ENCODE peak calls at places on chromosome 6, in four cellular contexts. R is spleen, D is tibial artery, X is PC-3. A is an unnamed sample. For H3K4me1, the result is how much of the 10 kb centered on the place peaks cover.

GRCh38 chr6:82612475-82612874 is 248.9 kb downstream of the TPBG start:
- DNase-seq in R (no peak), D (no peak), X (no peak), A (no peak)

GRCh38 chr6:32190054-32190945 is at the start of gene PBX2:
- DNase-seq in R (peak), X (peak), D (peak), A (peak)

GRCh38 chr6:127022297-127022696 is 96.2 kb upstream of the RSPO3 start:
- DNase-seq in X (no peak), R (no peak), D (no peak), A (peak)

GRCh38 chr6:69379518-69379917 is 417.3 kb downstream of the LMBRD1 start:
- DNase-seq in D (no peak), R (no peak), X (no peak), A (no peak)

GRCh38 chr6:32427218-32427617 is 12.5 kb upstream of the HLA-DRA start:
- DNase-seq in X (no peak), R (no peak), D (no peak), A (no peak)

GRCh38 chr6:106014930-106015329 is 71.2 kb upstream of the PRDM1 start:
- DNase-seq in X (no peak), R (no peak), D (no peak), A (no peak)

GRCh38 chr6:134317471-134318131 is at the start of gene SGK1:
- DNase-seq in R (peak), D (peak), X (peak), A (no peak)

GRCh38 chr6:131643262-131643631 is 6.1 kb downstream of the ENPP3 start:
- DNase-seq in R (no peak), X (no peak), D (no peak), A (no peak)

DNA sequence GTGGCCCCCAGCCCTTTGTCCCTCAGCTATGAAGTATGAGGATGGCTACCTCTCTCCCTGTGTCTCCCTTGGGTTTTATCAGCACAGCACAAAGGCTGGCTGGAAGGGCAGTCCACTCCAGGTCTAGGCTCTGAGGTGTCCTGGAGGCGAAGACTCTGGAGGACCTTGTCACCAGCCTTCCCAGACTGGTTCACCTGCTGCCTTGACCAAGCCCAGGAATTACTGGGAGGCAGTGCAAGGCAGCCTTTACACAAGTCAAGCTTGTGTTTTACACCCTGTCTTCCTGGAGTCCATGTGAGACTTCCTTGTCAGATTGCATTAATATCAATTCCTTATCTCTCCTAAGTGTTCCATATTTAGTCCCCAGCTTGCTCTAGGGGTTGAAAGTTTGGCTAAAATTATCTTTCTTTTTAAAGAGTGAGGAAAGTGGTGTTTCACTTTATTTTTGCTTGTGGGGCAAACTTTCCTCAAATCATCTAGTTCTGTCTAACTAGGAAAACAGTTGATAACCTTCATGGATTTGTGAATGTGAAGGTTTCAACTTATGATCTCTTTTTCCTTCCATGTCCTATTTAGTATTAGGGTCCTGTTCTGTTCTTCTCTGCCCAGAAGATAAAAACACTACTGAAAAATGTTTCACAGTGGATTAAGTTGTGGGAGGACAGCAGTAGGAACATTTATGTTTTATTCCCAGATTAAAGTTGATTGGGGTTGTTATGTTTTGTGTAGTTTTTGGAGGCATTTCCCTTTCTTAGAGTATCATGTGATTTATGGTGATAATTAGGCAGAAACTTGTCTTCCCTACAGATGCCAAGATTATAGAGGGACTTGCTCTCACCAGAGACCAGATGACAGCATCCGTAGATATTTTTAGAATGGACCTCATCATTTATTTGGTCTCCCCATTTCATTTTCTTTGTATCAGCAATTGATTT is 114.8 kb downstream of the FOXO3 start:
- DNase-seq in R (no peak), D (no peak), X (no peak), A (no peak)
- H3K27ac ChIP-seq in R (peak), D (peak), X (peak), A (peak)

GRCh38 chr6:36542041-36542440 is 5.2 kb downstream of the STK38 start:
- DNase-seq in D (no peak), R (no peak), X (peak), A (no peak)
- H3K4me1 ChIP-seq in D (under half), R (half or more), X (under half), A (under half)

GRCh38 chr6:107116923-107117417 is 1.7 kb upstream of the BEND3 start:
- DNase-seq in R (no peak), D (no peak), X (no peak), A (no peak)
- TF ChIP-seq CTCF in R (no peak), D (no peak), X (no peak), A (no peak)

GRCh38 chr6:43508481-43509141 is 1.5 kb downstream of the LRRC73 start:
- DNase-seq in D (no peak), R (peak), X (no peak), A (no peak)

GRCh38 chr6:43510827-43511163 is 649 bp upstream of the LRRC73 start:
- DNase-seq in D (no peak), X (no peak), R (peak), A (no peak)

GRCh38 chr6:43509984-43510826 is at the start of gene LRRC73:
- DNase-seq in X (peak), R (peak), D (peak), A (peak)

GRCh38 chr6:43506667-43507471 is 3.3 kb downstream of the LRRC73 start:
- DNase-seq in D (peak), X (peak), R (peak), A (peak)

DNA sequence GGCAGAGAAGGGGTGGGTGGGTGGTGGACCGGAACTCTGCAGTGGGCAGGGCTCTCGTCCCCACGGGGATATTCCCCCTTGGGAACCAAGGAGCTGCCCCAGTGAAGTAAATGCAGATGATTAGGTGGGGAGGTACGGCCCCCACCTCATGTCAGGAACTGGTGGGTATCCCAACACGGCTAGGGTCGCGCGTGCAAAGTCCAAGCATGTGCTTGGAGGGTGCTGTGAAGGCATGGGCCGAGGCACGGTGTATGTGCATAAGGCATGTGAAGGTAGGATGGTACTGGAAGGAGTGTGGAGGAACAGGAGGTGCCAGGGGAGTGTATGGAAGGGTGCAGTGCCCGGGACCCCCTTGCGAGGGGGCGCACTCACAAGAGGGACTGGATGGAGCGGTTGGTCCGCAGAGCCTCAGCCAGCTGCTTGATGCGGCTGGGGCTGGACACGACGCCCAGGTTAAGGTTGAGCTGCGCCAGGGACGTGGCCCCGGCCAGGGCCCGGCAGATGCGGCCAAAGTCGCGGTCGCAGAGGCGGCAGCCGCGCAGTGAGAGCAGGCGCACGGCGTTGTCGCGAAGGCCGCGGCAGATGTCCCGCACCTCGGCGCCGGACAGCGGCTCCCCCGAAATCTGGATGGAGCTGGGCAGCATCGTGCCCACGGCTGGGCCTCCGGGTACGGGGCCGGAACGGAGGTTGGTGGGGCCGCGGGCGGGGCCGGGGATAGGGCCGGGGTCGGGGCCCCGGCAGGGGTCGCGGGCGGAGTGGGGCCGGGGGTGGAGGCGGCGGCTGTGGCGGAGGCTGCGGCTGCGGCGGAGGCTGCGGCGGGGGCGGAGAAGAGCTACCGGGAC is 783 bp downstream of the LRRC73 start:
- DNase-seq in X (no peak), R (no peak), D (no peak), A (no peak)
- H3K27ac ChIP-seq in X (no peak), R (peak), D (peak), A (no peak)

DNA sequence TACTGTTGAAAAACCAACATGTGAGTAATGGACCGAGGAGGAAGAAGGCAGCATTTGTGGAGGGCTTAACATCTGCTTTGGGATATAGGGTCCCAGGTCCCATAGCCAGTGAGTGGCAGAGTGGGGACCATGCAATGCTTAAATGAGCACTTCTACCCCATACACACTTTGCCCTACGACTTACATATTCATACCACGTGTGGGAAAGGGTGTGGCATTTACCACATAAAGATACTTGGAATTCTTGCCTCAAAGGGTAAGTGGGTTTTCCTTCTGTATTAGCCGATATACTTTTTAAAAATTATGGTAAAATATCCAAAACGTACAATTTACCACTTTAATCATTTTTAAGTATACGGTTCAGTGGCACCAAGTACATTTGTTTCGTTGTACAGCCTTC is 199.3 kb downstream of the BACH2 start:
- DNase-seq in R (no peak), D (no peak), X (peak), A (no peak)
- H3K4me1 ChIP-seq in R (under half), D (under half), X (under half), A (under half)